ENCODE peak calls at places on chromosomes 6 and 20, in nine cellular contexts. G is astrocyte of the spinal cord, K is GM10248, H is NB4, Y is stomach, E is choroid plexus epithelial cell, S is neural crest cell, R is foreskin keratinocyte, B is GM13977. P is an unnamed sample.

GRCh38 chr6:17719323-17720041 is 12.8 kb upstream of the NUP153 start:
- DNase-seq in G (no peak), K (no peak), H (no peak), Y (no peak), E (no peak), S (no peak), R (no peak), B (no peak), P (no peak)

GRCh38 chr20:12166053-12166717 is 248.5 kb downstream of the BTBD3 start:
- DNase-seq in G (peak), K (no peak), H (peak), Y (no peak), E (peak), S (no peak), R (peak), B (no peak), P (no peak)

GRCh38 chr6:92779758-92780157 is 639.6 kb downstream of the EPHA7 start:
- DNase-seq in G (peak), K (no peak), H (no peak), Y (no peak), E (peak), S (no peak), R (peak), B (no peak), P (peak)

GRCh38 chr6:138692058-138692977 is 81.3 kb upstream of the CCDC28A start:
- DNase-seq in G (peak), K (peak), H (peak), Y (peak), E (peak), S (peak), R (peak), B (peak), P (peak)

GRCh38 chr6:158910484-158911075 is 89.4 kb downstream of the RSPH3 start:
- DNase-seq in G (peak), K (peak), H (no peak), Y (peak), E (no peak), S (no peak), R (peak), B (peak), P (peak)

GRCh38 chr6:28985396-28986164 is 19.5 kb downstream of the ZNF311 start:
- DNase-seq in G (peak), K (no peak), H (peak), Y (peak), E (peak), S (peak), R (peak), B (no peak), P (peak)

GRCh38 chr20:60428651-60429050 is 470.4 kb downstream of the CDH26 start:
- DNase-seq in G (no peak), K (no peak), H (peak), Y (no peak), E (no peak), S (no peak), R (no peak), B (no peak), P (no peak)

GRCh38 chr6:122998403-122998965 is 2.4 kb downstream of the CLVS2 start:
- DNase-seq in G (no peak), K (no peak), H (no peak), Y (no peak), E (no peak), S (no peak), R (no peak), B (no peak), P (no peak)

GRCh38 chr6:150392452-150393220 is 23.8 kb downstream of the IYD start:
- DNase-seq in G (no peak), K (no peak), H (no peak), Y (no peak), E (no peak), S (no peak), R (no peak), B (no peak), P (no peak)

GRCh38 chr6:109687271-109687721 is 3.7 kb downstream of the AK9 start:
- DNase-seq in G (peak), K (no peak), H (peak), Y (no peak), E (peak), S (no peak), R (peak), B (no peak), P (peak)

GRCh38 chr6:130047440-130047995 is 29.1 kb downstream of the L3MBTL3 start:
- DNase-seq in G (no peak), K (no peak), H (no peak), Y (no peak), E (peak), S (no peak), R (no peak), B (no peak), P (no peak)
- TF ChIP-seq CTCF in G (peak), K (no peak), H (no peak), Y (no peak), E (peak), S (no peak), R (no peak), B (peak), P (no peak)

DNA sequence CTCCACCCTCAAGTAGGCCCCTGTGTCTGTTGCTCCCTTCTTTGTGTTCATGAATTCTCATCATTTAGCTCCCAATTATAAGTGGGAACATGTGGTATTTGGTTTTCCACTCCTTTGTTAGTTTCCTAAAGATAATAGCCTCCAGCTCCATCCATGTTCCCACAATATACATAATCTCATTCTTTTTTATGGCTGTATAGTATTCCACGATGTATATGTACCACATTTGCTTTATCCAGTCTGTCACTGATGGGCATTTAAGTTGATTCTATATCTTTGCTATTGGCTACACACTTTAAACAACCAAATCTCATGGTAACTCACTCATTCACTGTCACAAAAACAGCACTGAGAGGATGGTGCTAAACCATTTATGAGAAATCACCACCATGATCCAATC is 35.5 kb upstream of the VGLL2 start:
- DNase-seq in G (no peak), K (no peak), H (no peak), Y (no peak), E (no peak), S (no peak), R (no peak), B (no peak), P (no peak)
- TF ChIP-seq CTCF in G (no peak), K (no peak), H (no peak), Y (no peak), E (no peak), S (no peak), R (no peak), B (no peak), P (no peak)

DNA sequence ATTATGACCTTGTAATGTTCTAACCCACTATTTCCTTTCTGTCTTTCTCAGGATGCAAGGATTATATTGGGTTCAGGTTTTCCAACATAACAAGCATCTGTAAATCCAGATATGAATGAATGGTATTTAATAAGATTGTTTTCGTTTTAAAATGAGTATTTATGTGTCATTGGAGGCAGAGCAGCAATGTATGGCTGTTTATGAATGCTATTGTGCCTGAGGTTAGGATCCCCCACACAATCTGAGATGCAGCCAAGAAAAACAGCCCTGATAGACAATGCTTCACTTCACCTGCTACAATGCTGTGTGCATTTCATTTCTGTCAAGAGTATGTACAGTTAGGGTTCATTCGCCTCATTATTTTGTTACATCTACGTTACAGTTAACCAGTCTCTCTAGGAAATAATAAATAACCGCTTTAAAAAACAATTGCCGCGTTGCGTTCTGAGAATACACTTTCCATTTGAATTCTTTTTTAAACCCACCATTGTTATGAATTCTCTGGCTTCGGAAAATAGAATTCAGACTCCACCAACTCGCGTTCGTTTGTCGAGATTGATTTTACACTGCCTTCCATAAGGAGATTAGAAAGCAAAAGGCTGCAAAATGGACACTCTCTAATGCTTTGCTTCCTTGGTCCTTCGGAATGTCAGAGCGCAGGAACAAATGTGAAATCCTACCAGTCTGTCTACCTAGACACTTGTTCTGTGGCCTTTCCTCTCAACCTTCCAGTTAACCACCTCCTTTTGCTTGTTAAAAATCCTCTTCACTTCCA is 19.5 kb downstream of the TFAP2A start:
- DNase-seq in G (no peak), K (no peak), H (no peak), Y (no peak), E (no peak), S (no peak), R (peak), B (no peak), P (no peak)
- TF ChIP-seq CTCF in G (no peak), K (no peak), H (no peak), Y (no peak), E (no peak), S (no peak), R (no peak), B (no peak), P (no peak)

GRCh38 chr6:73309784-73310502 is 44.1 kb downstream of the DPPA5 start:
- DNase-seq in G (peak), K (peak), H (peak), Y (peak), E (peak), S (peak), R (peak), B (peak), P (peak)
- TF ChIP-seq CTCF in G (peak), K (peak), H (peak), Y (no peak), E (peak), S (peak), R (peak), B (peak), P (peak)

GRCh38 chr20:24576447-24576846 is 107.0 kb downstream of the SYNDIG1 start:
- DNase-seq in G (no peak), K (no peak), H (no peak), Y (no peak), E (no peak), S (no peak), R (no peak), B (no peak), P (no peak)

GRCh38 chr20:24573557-24573956 is 104.1 kb downstream of the SYNDIG1 start:
- DNase-seq in G (no peak), K (no peak), H (no peak), Y (no peak), E (no peak), S (no peak), R (no peak), B (no peak), P (no peak)

GRCh38 chr20:24575811-24576210 is 106.4 kb downstream of the SYNDIG1 start:
- DNase-seq in G (no peak), K (no peak), H (no peak), Y (no peak), E (no peak), S (no peak), R (no peak), B (no peak), P (no peak)

GRCh38 chr20:24572862-24573261 is 103.4 kb downstream of the SYNDIG1 start:
- DNase-seq in G (no peak), K (no peak), H (no peak), Y (no peak), E (no peak), S (no peak), R (no peak), B (no peak), P (no peak)

DNA sequence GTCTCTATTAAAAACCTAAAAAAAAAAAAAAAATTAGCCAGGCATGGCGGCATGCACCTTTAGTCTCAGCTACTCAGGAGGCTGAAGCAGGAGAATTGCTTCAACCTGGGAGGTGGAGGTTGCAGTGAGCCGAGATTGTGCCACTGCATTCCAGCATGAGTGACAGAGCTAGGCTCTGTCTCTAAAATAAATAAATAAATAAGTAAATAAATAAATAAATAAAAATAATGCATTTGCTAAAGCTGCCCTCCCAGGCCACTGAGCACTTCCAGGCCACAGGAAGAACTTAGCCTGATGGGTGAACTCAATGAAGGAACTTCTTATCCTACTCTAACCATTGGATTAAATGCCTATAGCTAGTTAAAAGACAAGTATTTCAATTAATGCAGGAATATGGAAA is 104.9 kb downstream of the SYNDIG1 start:
- DNase-seq in G (no peak), K (no peak), H (no peak), Y (no peak), E (no peak), S (no peak), R (no peak), B (no peak), P (no peak)
- TF ChIP-seq CTCF in G (no peak), K (no peak), H (no peak), Y (no peak), E (no peak), S (no peak), R (no peak), B (no peak), P (no peak)

DNA sequence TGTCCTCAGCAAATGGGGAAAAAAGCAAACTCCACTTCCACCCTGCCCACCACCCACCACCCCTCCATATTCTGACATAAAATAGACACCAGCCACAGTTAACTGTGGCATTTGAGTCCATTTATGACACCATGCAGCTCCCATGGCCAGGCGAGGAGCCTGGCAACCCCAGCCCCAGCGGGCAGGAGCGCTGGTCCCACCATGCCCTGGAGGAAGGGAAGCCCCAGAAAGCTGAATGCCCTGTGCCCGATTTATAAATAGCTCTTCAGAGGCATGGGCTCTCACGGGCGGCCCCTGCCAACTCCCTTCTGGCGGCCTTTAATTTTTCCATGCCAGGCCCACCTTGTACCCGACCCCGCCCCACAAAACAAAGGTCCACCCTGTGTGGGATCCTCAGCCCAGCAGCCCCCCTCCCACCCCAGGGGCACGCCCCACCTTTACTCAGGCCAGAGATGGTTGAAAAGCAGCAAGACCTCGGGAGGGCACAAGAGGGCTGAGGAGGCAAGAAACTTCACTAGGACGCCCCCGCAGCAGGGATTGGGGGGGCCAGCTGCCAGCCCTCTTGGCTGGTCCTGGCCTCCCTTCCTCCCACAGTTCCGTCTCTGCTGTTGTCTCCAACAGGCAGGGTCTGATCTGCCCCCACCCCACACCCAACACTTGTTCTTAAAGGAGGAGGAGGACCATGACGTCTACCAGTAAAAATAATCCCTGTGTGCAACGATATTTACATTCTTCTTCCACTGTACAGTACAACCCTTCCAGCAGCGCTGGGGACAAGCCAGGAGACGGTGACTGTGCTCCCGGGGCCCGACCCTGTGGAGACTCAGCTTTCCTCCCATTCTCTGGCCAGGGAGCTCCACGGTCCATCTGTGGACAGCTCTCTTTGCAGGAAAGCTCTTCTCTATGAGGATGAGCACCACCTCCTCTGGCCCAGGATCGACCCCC is 115.6 kb upstream of the CDYL start:
- DNase-seq in G (no peak), K (no peak), H (no peak), Y (no peak), E (no peak), S (no peak), R (no peak), B (no peak), P (no peak)
- TF ChIP-seq CTCF in G (no peak), K (no peak), H (no peak), Y (no peak), E (no peak), S (no peak), R (no peak), B (no peak), P (no peak)

GRCh38 chr20:56949318-56949717 is 317.1 kb downstream of the BMP7 start:
- DNase-seq in G (no peak), K (no peak), H (no peak), Y (no peak), E (no peak), S (no peak), R (no peak), B (no peak), P (no peak)
- TF ChIP-seq CTCF in G (no peak), K (no peak), H (no peak), Y (no peak), E (no peak), S (no peak), R (no peak), B (no peak), P (no peak)

GRCh38 chr20:32236819-32237218 is 29.1 kb downstream of the POFUT1 start:
- DNase-seq in G (no peak), K (no peak), H (no peak), Y (no peak), E (no peak), S (no peak), R (no peak), B (no peak), P (no peak)

GRCh38 chr20:32241807-32242206 is 34.1 kb downstream of the POFUT1 start:
- DNase-seq in G (no peak), K (no peak), H (peak), Y (no peak), E (no peak), S (no peak), R (no peak), B (no peak), P (no peak)

GRCh38 chr20:32237419-32237818 is 29.7 kb downstream of the POFUT1 start:
- DNase-seq in G (no peak), K (no peak), H (peak), Y (no peak), E (no peak), S (no peak), R (no peak), B (no peak), P (no peak)

GRCh38 chr20:32238483-32239425 is 31.1 kb downstream of the POFUT1 start:
- DNase-seq in G (no peak), K (no peak), H (peak), Y (no peak), E (no peak), S (no peak), R (no peak), B (no peak), P (no peak)

GRCh38 chr20:32240220-32240619 is 32.5 kb downstream of the POFUT1 start:
- DNase-seq in G (no peak), K (no peak), H (no peak), Y (no peak), E (no peak), S (no peak), R (no peak), B (no peak), P (peak)
- TF ChIP-seq CTCF in G (no peak), K (peak), H (peak), Y (no peak), E (peak), S (no peak), R (peak), B (peak), P (no peak)

GRCh38 chr6:163711615-163712568 is 297.4 kb downstream of the QKI start:
- DNase-seq in G (no peak), K (no peak), H (peak), Y (no peak), E (no peak), S (no peak), R (no peak), B (peak), P (no peak)
- TF ChIP-seq CTCF in G (no peak), K (no peak), H (peak), Y (no peak), E (no peak), S (no peak), R (no peak), B (peak), P (no peak)

DNA sequence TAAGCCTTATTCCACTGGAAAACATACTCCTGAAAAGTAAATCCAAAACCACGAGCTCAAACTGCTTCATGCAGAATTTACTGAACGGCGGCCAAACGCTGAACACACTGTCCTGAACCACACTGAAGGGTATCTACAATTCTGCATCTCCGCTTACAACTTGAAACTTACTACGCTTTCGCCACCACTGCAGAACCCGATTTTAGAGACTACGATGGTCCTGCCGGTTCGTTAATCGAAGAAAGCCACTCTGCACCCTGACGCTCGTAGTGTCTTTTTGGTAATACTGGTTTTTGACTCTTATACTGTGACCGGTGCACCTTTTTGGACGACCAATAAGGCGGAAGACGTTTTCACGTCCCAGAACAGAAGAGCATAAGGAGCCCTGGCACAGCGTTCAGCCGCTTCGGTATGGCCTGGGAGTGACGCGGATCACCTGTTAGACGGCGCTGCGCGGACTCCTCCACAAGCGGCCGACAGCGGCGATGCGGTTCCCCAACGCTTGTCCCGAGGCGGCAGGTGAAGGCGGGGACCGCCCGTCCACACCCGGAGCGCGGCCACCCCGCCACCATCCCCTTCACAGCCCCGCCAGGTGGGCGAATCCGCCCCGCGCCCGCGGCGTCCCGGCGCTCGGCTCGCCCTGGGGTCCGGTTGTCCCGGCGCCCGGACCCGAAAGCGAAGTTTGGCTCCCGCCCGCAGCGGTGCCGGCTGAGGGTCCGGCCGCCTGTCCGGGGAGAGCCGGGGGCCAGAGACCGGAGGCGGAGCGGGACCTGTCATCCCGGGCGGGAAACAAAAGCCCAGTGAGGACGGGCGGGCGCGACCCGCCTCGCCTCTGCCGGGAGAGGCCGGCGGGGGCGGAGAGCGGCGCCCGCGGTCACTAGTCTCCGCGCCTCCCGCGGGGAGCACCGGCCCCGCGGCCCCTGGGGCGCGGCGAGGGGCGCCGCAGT is 784 bp downstream of the FKBP5 start:
- DNase-seq in G (peak), K (peak), H (peak), Y (peak), E (peak), S (peak), R (peak), B (peak), P (peak)
- TF ChIP-seq CTCF in G (no peak), K (no peak), H (no peak), Y (no peak), E (no peak), S (no peak), R (no peak), B (no peak), P (no peak)

P was measured in Calu3.